ENCODE peak calls at places on chromosomes 1 and 21, in eight cellular contexts. Q, L, F, Y, R, D, N and M are unnamed samples.

GRCh38 chr1:104402178-104402577 is 652.5 kb downstream of the AMY1C start:
- DNase-seq in R (no peak), Y (no peak), D (no peak), N (no peak), F (no peak), L (no peak), Q (no peak), M (no peak)

GRCh38 chr21:38921511-38922215 is 115.9 kb downstream of the ETS2 start:
- DNase-seq in Y (no peak), L (no peak), D (no peak), N (no peak), R (no peak), Q (no peak), F (no peak), M (no peak)

GRCh38 chr1:216057080-216057479 is 366.2 kb downstream of the USH2A start:
- DNase-seq in L (no peak), F (no peak), N (no peak), D (no peak), Y (no peak), Q (no peak), R (no peak), M (no peak)

GRCh38 chr1:36087233-36088123 is 1.2 kb upstream of the ADPRS start:
- DNase-seq in F (no peak), L (no peak), D (no peak), Y (no peak), Q (no peak), N (no peak), R (no peak), M (no peak)

GRCh38 chr1:213385806-213386324 is 334.8 kb downstream of the RPS6KC1 start:
- DNase-seq in Y (no peak), L (no peak), R (no peak), Q (no peak), N (no peak), D (no peak), F (no peak), M (no peak)

GRCh38 chr1:202192770-202193613 is 607 bp upstream of the LGR6 start:
- DNase-seq in Y (peak), R (peak), F (peak), Q (peak), D (peak), L (peak), N (peak), M (peak)

GRCh38 chr1:156750191-156750931 is 1.1 kb downstream of the HDGF start:
- DNase-seq in R (peak), N (peak), D (no peak), Q (peak), Y (no peak), L (peak), F (peak), M (no peak)

GRCh38 chr1:227729881-227730629 is 5.0 kb downstream of the JMJD4 start:
- DNase-seq in Q (peak), D (no peak), L (peak), Y (no peak), N (no peak), F (peak), R (peak), M (peak)